ENCODE peak calls at places on chromosomes 13 and 19, in seven cellular contexts. J is GDM1; L is DMS153; O is HEK293T; B is stimulated activated CD4-positive, alpha-beta T cell treated with anti-CD3 and anti-CD28 coated beads, Interleukin-1b, Interleukin-23, amount 100 ng/mL, for 24 hours; R is amniotic stem cell; I is T-helper 1 cell. P is an unnamed sample.
A peak's percentile ranks its signal among the peaks of the same experiment; 100 is the strongest.

GRCh38 chr19:4009990-4010807 is 2.7 kb downstream of the PIAS4 start:
- DNase-seq in J (no peak), L (no peak), O (no peak), B (no peak), R (no peak), I (no peak), P (no peak)

GRCh38 chr13:113044431-113045114 is 61.0 kb upstream of the F7 start:
- DNase-seq in J (no peak), L (no peak), O (no peak), B (no peak), R (no peak), I (no peak), P (no peak)

GRCh38 chr19:14139944-14140343 is 3.6 kb upstream of the ASF1B start:
- DNase-seq in J (no peak), L (no peak), O (no peak), B (no peak), R (no peak), I (no peak), P (no peak)

GRCh38 chr13:48403151-48403631 is 9.7 kb downstream of the LPAR6 start:
- DNase-seq in J (no peak), L (no peak), O (no peak), B (no peak), R (no peak), I (peak; percentile 87), P (no peak)

GRCh38 chr13:83220241-83220640 is 662.0 kb downstream of the SLITRK1 start:
- DNase-seq in J (no peak), L (no peak), O (no peak), B (no peak), R (no peak), I (no peak), P (no peak)

GRCh38 chr13:98144501-98145350 is 1.8 kb downstream of the FARP1 start:
- DNase-seq in J (no peak), L (no peak), O (peak; percentile 39), B (no peak), R (no peak), I (no peak), P (no peak)

GRCh38 chr19:35882074-35882832 is 13.9 kb downstream of the APLP1 start:
- DNase-seq in J (peak; percentile 25), L (peak; percentile 72), O (peak; percentile 46), B (no peak), R (peak; percentile 33), I (peak; percentile 65), P (peak; percentile 54)

GRCh38 chr13:27006519-27007161 is 165.0 kb downstream of the USP12 start:
- DNase-seq in J (no peak), L (peak; percentile 56), O (peak; percentile 39), B (peak; percentile 4), R (no peak), I (no peak), P (peak; percentile 81)

GRCh38 chr13:30730526-30730925 is 4.8 kb upstream of the ALOX5AP start:
- DNase-seq in J (no peak), L (no peak), O (no peak), B (no peak), R (no peak), I (no peak), P (no peak)

GRCh38 chr19:38444026-38444425 is 10.5 kb downstream of the RYR1 start:
- DNase-seq in J (no peak), L (no peak), O (no peak), B (no peak), R (no peak), I (no peak), P (no peak)

GRCh38 chr19:5138606-5139594 is 170.0 kb downstream of the KDM4B start:
- DNase-seq in J (peak; percentile 97), L (no peak), O (no peak), B (peak; percentile 38), R (peak; percentile 33), I (peak; percentile 88), P (no peak)

GRCh38 chr19:58319241-58319640 is 7.6 kb upstream of the ZSCAN22 start:
- DNase-seq in J (no peak), L (no peak), O (no peak), B (no peak), R (no peak), I (no peak), P (no peak)

GRCh38 chr19:17001603-17002183 is 24.9 kb downstream of the CPAMD8 start:
- DNase-seq in J (no peak), L (no peak), O (no peak), B (peak; percentile 19), R (no peak), I (peak; percentile 90), P (no peak)

GRCh38 chr13:92460479-92460878 is 766.1 kb upstream of the GPC6 start:
- DNase-seq in J (no peak), L (peak; percentile 28), O (no peak), B (no peak), R (no peak), I (no peak), P (no peak)

GRCh38 chr13:45393941-45394570 is 24.1 kb downstream of the SLC25A30 start:
- DNase-seq in J (peak; percentile 51), L (peak; percentile 21), O (peak; percentile 68), B (no peak), R (peak; percentile 33), I (peak; percentile 32), P (no peak)

GRCh38 chr13:59641261-59641660 is 522.5 kb downstream of the DIAPH3 start:
- DNase-seq in J (no peak), L (no peak), O (no peak), B (no peak), R (no peak), I (no peak), P (no peak)

GRCh38 chr19:58037927-58038687 is 4.3 kb downstream of the ZSCAN1 start:
- DNase-seq in J (no peak), L (no peak), O (no peak), B (no peak), R (no peak), I (no peak), P (no peak)

GRCh38 chr13:24660023-24660806 is 20.0 kb upstream of the ATP12A start:
- DNase-seq in J (no peak), L (no peak), O (no peak), B (no peak), R (no peak), I (no peak), P (no peak)

GRCh38 chr19:42409477-42409876 is 17.7 kb downstream of the LIPE start:
- DNase-seq in J (no peak), L (no peak), O (no peak), B (no peak), R (no peak), I (no peak), P (no peak)

GRCh38 chr19:7677664-7678311 is 898 bp downstream of the MCEMP1 start:
- DNase-seq in J (no peak), L (no peak), O (no peak), B (no peak), R (no peak), I (no peak), P (no peak)

GRCh38 chr13:106520205-106521004 is 15.1 kb downstream of the EFNB2 start:
- DNase-seq in J (no peak), L (no peak), O (no peak), B (no peak), R (no peak), I (no peak), P (no peak)

GRCh38 chr19:53870485-53870844 is 2.8 kb downstream of the MYADM start:
- DNase-seq in J (peak; percentile 73), L (no peak), O (no peak), B (no peak), R (no peak), I (no peak), P (no peak)

GRCh38 chr13:83752141-83752540 is 130.1 kb downstream of the SLITRK1 start:
- DNase-seq in J (no peak), L (no peak), O (no peak), B (no peak), R (no peak), I (no peak), P (no peak)

GRCh38 chr13:80037505-80037888 is 303.4 kb downstream of the SPRY2 start:
- DNase-seq in J (no peak), L (no peak), O (no peak), B (no peak), R (peak; percentile 83), I (no peak), P (no peak)

GRCh38 chr13:84500016-84500415 is 617.7 kb upstream of the SLITRK1 start:
- DNase-seq in J (no peak), L (no peak), O (no peak), B (no peak), R (no peak), I (no peak), P (no peak)

GRCh38 chr13:84400711-84401110 is 518.4 kb upstream of the SLITRK1 start:
- DNase-seq in J (no peak), L (peak; percentile 27), O (no peak), B (no peak), R (peak; percentile 57), I (no peak), P (no peak)

GRCh38 chr19:1832046-1832663 is 16.1 kb downstream of the REXO1 start:
- DNase-seq in J (no peak), L (no peak), O (no peak), B (no peak), R (no peak), I (no peak), P (no peak)

GRCh38 chr13:97141564-97142005 is 80.5 kb upstream of the MBNL2 start:
- DNase-seq in J (no peak), L (peak; percentile 81), O (peak; percentile 48), B (no peak), R (peak; percentile 70), I (peak; percentile 20), P (peak; percentile 57)

GRCh38 chr19:49613374-49613773 is 22.4 kb downstream of the PRR12 start:
- DNase-seq in J (no peak), L (no peak), O (no peak), B (no peak), R (no peak), I (no peak), P (no peak)

GRCh38 chr13:94272038-94272437 is 207.4 kb downstream of the DCT start:
- DNase-seq in J (no peak), L (no peak), O (no peak), B (no peak), R (no peak), I (no peak), P (no peak)

GRCh38 chr19:39596911-39597310 is 5.4 kb upstream of the LGALS13 start:
- DNase-seq in J (no peak), L (no peak), O (no peak), B (no peak), R (no peak), I (no peak), P (no peak)

GRCh38 chr19:45321848-45322247 is 827 bp downstream of the CKM start:
- DNase-seq in J (no peak), L (no peak), O (no peak), B (no peak), R (no peak), I (no peak), P (no peak)

GRCh38 chr13:39773833-39774232 is 118.4 kb downstream of the COG6 start:
- DNase-seq in J (no peak), L (no peak), O (no peak), B (no peak), R (no peak), I (no peak), P (no peak)

P was measured in NCI-H774.